ENCODE peak calls at places on chromosomes 12 and 14, in four cellular contexts. R is SJSA1, B is brain microvascular endothelial cell, Z is breast epithelium. F is an unnamed sample.

GRCh38 chr12:119957135-119957534 is 31.9 kb upstream of the BICDL1 start:
- DNase-seq in R (no peak), B (no peak), Z (no peak), F (no peak)

GRCh38 chr12:58425481-58426392 is 484.4 kb downstream of the ATP23 start:
- DNase-seq in R (peak), B (peak), Z (no peak), F (no peak)

GRCh38 chr14:84084056-84084590 is 1445.8 kb upstream of the FLRT2 start:
- DNase-seq in R (no peak), B (no peak), Z (no peak), F (no peak)

GRCh38 chr12:68800294-68800693 is 7.7 kb upstream of the MDM2 start:
- DNase-seq in R (no peak), B (no peak), Z (no peak), F (no peak)

GRCh38 chr12:58893421-58893986 is 26.8 kb downstream of the LRIG3 start:
- DNase-seq in R (no peak), B (peak), Z (no peak), F (no peak)

GRCh38 chr14:70619708-70620107 is 19.3 kb upstream of the MED6 start:
- DNase-seq in R (no peak), B (no peak), Z (no peak), F (no peak)

GRCh38 chr12:67578976-67579661 is 69.4 kb upstream of the DYRK2 start:
- DNase-seq in R (no peak), B (no peak), Z (no peak), F (no peak)

GRCh38 chr12:21941522-21942376 is 523 bp upstream of the ABCC9 start:
- DNase-seq in R (no peak), B (peak), Z (no peak), F (peak)

GRCh38 chr12:49947593-49948226 is 2.8 kb upstream of the AQP2 start:
- DNase-seq in R (no peak), B (no peak), Z (no peak), F (no peak)

GRCh38 chr14:52166822-52167221 is 98.0 kb upstream of the NID2 start:
- DNase-seq in R (no peak), B (no peak), Z (no peak), F (no peak)

GRCh38 chr12:55728185-55728931 is 451 bp downstream of the CD63 start:
- DNase-seq in R (peak), B (no peak), Z (no peak), F (no peak)

GRCh38 chr14:59018978-59019377 is 169.5 kb upstream of the DAAM1 start:
- DNase-seq in R (no peak), B (peak), Z (no peak), F (no peak)

GRCh38 chr14:49853158-49853477 is 530 bp upstream of the NEMF start:
- DNase-seq in R (no peak), B (no peak), Z (no peak), F (no peak)

GRCh38 chr12:20194171-20194570 is 174.2 kb upstream of the PDE3A start:
- DNase-seq in R (no peak), B (no peak), Z (no peak), F (no peak)

GRCh38 chr12:115866909-115867525 is 410.5 kb downstream of the MED13L start:
- DNase-seq in R (no peak), B (no peak), Z (no peak), F (no peak)

GRCh38 chr12:1309610-1310009 is 284.8 kb downstream of the FBXL14 start:
- DNase-seq in R (no peak), B (no peak), Z (no peak), F (no peak)

GRCh38 chr12:1305063-1305434 is 289.3 kb downstream of the FBXL14 start:
- DNase-seq in R (no peak), B (no peak), Z (no peak), F (no peak)

GRCh38 chr12:1306096-1306495 is 288.3 kb downstream of the FBXL14 start:
- DNase-seq in R (no peak), B (no peak), Z (no peak), F (no peak)

GRCh38 chr12:1306817-1307216 is 287.6 kb downstream of the FBXL14 start:
- DNase-seq in R (no peak), B (no peak), Z (no peak), F (no peak)

DNA sequence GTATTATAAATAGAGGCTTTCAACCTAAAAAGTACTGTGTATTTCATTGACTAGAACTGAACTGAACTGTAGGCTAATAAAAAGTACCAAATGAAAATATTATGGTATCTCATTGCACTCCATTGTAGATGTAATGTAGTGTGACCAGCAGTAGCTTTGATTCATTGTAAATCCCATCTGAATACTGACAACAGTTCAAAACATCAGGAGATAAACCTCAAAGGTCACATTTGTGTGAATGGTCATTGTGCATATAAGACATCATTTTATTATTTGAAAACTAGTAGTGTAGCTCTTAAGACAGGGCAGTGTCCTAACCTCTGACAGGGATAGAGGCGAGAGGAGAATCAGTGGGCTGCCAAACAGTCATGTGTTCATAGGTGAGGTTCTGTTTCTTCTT is 286.6 kb downstream of the FBXL14 start:
- DNase-seq in R (no peak), B (no peak), Z (no peak), F (no peak)
- H3K27ac ChIP-seq in R (no peak), B (no peak), Z (no peak), F (no peak)

GRCh38 chr14:95516554-95517209 is at the start of gene SYNE3:
- DNase-seq in R (no peak), B (no peak), Z (no peak), F (no peak)

GRCh38 chr14:95515523-95516517 is 630 bp downstream of the SYNE3 start:
- DNase-seq in R (peak), B (no peak), Z (peak), F (peak)

GRCh38 chr14:95520346-95520745 is 3.9 kb upstream of the SYNE3 start:
- DNase-seq in R (no peak), B (no peak), Z (no peak), F (peak)

GRCh38 chr14:95519699-95520098 is 3.2 kb upstream of the SYNE3 start:
- DNase-seq in R (peak), B (peak), Z (no peak), F (no peak)

DNA sequence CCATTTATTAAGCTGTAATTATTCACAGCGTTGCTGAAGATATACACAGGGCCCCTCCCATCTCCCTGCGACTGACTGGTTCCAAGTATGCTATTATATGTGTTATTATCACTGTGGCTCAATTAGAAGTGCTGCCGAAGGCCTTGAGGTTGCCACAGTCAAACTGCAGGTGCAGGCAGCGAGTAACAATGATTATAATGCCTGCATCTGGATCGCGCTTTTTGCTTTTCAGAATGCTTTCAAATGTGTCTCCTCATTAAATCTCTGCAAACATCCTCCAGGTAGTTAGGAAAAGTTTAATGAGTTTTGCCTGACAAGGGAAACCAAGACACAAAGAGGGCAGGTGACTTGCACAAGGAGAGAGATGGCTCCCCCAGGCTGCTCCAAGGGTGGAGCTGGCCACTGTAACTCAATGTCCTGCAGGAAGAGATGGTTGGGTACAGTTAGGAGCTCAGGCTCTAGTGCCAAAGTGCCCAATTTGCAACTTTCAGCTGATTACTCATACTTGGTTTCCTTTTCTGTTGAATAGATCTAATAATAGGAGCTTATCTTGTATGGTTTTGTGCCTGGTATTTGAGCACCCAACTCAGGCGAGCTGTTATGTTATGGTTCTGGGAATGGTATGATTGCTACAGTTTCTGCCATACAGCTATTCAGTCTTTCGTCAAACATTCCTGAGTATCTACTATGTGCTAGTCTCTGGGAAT is 1.7 kb upstream of the SYNE3 start:
- DNase-seq in R (no peak), B (peak), Z (no peak), F (no peak)
- H3K27ac ChIP-seq in R (no peak), B (peak), Z (peak), F (peak)

GRCh38 chr12:51439330-51439729 is 14.7 kb downstream of the SLC4A8 start:
- DNase-seq in R (no peak), B (no peak), Z (no peak), F (no peak)

GRCh38 chr12:51441583-51441982 is 17.0 kb downstream of the SLC4A8 start:
- DNase-seq in R (no peak), B (peak), Z (no peak), F (no peak)

GRCh38 chr12:51437471-51437870 is 12.8 kb downstream of the SLC4A8 start:
- DNase-seq in R (no peak), B (no peak), Z (no peak), F (no peak)

GRCh38 chr12:51443573-51443972 is 18.9 kb downstream of the SLC4A8 start:
- DNase-seq in R (no peak), B (no peak), Z (no peak), F (no peak)

DNA sequence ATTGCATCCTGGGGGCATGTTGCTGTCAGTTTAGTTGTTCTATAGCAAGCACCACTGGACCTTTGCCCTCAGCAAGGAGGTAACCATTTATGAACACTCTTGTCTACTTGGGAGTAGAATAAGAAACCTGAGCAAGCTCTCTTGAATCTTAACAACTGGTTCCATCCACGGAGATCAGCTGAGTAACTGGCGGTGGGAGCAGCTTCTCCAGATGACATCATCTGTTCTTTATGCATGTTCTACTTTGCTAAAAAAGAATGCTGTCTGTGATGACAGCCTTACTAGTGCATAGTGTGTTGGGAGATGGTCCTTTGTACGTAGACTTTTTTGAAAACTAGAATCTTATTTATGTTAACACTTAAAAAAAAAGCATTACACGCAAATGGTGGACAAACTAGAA is 17.7 kb downstream of the SLC4A8 start:
- DNase-seq in R (no peak), B (peak), Z (no peak), F (no peak)
- H3K27ac ChIP-seq in R (no peak), B (no peak), Z (no peak), F (no peak)

DNA sequence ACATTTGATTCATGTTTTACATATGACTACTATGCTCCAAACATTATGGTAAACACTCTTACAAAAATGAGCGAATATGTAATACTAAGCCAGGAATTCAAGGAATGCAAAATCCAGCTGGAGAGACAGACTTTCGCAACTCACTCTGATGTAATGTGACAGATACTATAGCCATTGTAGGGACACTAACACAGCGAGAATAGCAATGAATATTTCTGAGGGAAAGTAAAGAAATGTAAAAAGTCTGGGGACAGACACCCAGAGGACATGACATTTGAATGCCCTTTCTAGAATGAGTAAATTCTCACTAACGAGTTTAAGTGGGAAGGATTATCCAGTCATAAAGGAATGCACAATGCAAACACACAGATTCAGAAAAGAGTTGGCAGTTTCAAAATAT is 121.9 kb downstream of the PIK3C2G start:
- DNase-seq in R (no peak), B (peak), Z (no peak), F (no peak)
- H3K27ac ChIP-seq in R (peak), B (peak), Z (no peak), F (no peak)

GRCh38 chr12:93879476-93880376 is 202.6 kb downstream of the CRADD start:
- DNase-seq in R (no peak), B (peak), Z (no peak), F (no peak)

GRCh38 chr12:93882763-93883162 is 205.6 kb downstream of the CRADD start:
- DNase-seq in R (no peak), B (no peak), Z (no peak), F (no peak)

GRCh38 chr12:93877446-93877845 is 200.3 kb downstream of the CRADD start:
- DNase-seq in R (no peak), B (no peak), Z (no peak), F (no peak)

GRCh38 chr12:93883436-93884154 is 206.4 kb downstream of the CRADD start:
- DNase-seq in R (peak), B (peak), Z (no peak), F (no peak)

GRCh38 chr12:93880853-93881522 is 203.8 kb downstream of the CRADD start:
- DNase-seq in R (no peak), B (no peak), Z (no peak), F (no peak)
- H3K27ac ChIP-seq in R (no peak), B (no peak), Z (no peak), F (no peak)

GRCh38 chr12:53461591-53461990 is 9.7 kb downstream of the PCBP2 start:
- DNase-seq in R (no peak), B (no peak), Z (no peak), F (no peak)
- H3K27ac ChIP-seq in R (no peak), B (no peak), Z (no peak), F (no peak)

GRCh38 chr12:126648074-126648473 is 1582.8 kb downstream of the AACS start:
- DNase-seq in R (no peak), B (no peak), Z (no peak), F (no peak)
- H3K27ac ChIP-seq in R (no peak), B (no peak), Z (no peak), F (no peak)

GRCh38 chr14:34056081-34056480 is 105.2 kb upstream of the EGLN3 start:
- DNase-seq in R (no peak), B (no peak), Z (no peak), F (no peak)
- H3K27ac ChIP-seq in R (no peak), B (no peak), Z (no peak), F (no peak)

GRCh38 chr14:73289729-73290128 is 52.4 kb downstream of the PAPLN start:
- DNase-seq in R (no peak), B (no peak), Z (no peak), F (no peak)

GRCh38 chr14:73286598-73286997 is 49.3 kb downstream of the PAPLN start:
- DNase-seq in R (no peak), B (no peak), Z (no peak), F (no peak)

GRCh38 chr14:73287071-73287470 is 49.8 kb downstream of the PAPLN start:
- DNase-seq in R (no peak), B (no peak), Z (no peak), F (no peak)

GRCh38 chr14:73290279-73290678 is 53.0 kb downstream of the PAPLN start:
- DNase-seq in R (no peak), B (no peak), Z (no peak), F (no peak)

GRCh38 chr14:73289308-73289707 is 52.0 kb downstream of the PAPLN start:
- DNase-seq in R (no peak), B (no peak), Z (no peak), F (no peak)
- H3K27ac ChIP-seq in R (no peak), B (no peak), Z (no peak), F (no peak)

GRCh38 chr14:69055973-69056372 is 76.9 kb upstream of the ACTN1 start:
- DNase-seq in R (no peak), B (no peak), Z (no peak), F (no peak)
- H3K27ac ChIP-seq in R (peak), B (peak), Z (no peak), F (peak)

F was measured in ascending aorta.